ENCODE peak calls at places on chromosomes 7 and 10, in ten cellular contexts. Y is NCI-H1694; E is A549; U is testis; T is H54; X is NCI-H2081; S is T1000; F is stimulated activated CD4-positive, alpha-beta T cell treated with anti-CD3 and anti-CD28 coated beads, Interleukin-2, amount 100 ng/mL, for 48 hours; P is MV-4-11; W is aorta. H is an unnamed sample.

GRCh38 chr10:61452655-61453641 is at the start of gene TMEM26:
- DNase-seq in Y (no peak), E (peak), U (peak), T (no peak), X (no peak), S (no peak), F (no peak), P (no peak), W (peak), H (peak)

GRCh38 chr10:46254007-46254383 is 32.8 kb upstream of the ANTXRL start:
- DNase-seq in Y (no peak), E (no peak), U (no peak), T (no peak), X (no peak), S (no peak), F (no peak), P (no peak), W (no peak), H (no peak)

GRCh38 chr7:253491-254336 is 36.3 kb upstream of the FOXL3 start:
- DNase-seq in Y (no peak), E (no peak), U (no peak), T (no peak), X (no peak), S (no peak), F (no peak), P (no peak), W (peak), H (no peak)

GRCh38 chr10:107834706-107835105 is 670.2 kb upstream of the SORCS1 start:
- DNase-seq in Y (no peak), E (no peak), U (no peak), T (no peak), X (no peak), S (no peak), F (no peak), P (no peak), W (no peak), H (no peak)

GRCh38 chr7:116142850-116143249 is 67.5 kb upstream of the TES start:
- DNase-seq in Y (no peak), E (no peak), U (no peak), T (no peak), X (no peak), S (no peak), F (no peak), P (no peak), W (no peak), H (no peak)

GRCh38 chr10:74067373-74068370 is 69.8 kb downstream of the VCL start:
- DNase-seq in Y (no peak), E (no peak), U (no peak), T (no peak), X (peak), S (no peak), F (no peak), P (no peak), W (no peak), H (no peak)

GRCh38 chr7:47631711-47632110 is 49.8 kb upstream of the TNS3 start:
- DNase-seq in Y (no peak), E (no peak), U (no peak), T (no peak), X (no peak), S (no peak), F (no peak), P (no peak), W (no peak), H (no peak)

GRCh38 chr10:131081386-131081785 is 230.1 kb downstream of the TCERG1L start:
- DNase-seq in Y (no peak), E (no peak), U (peak), T (no peak), X (no peak), S (no peak), F (no peak), P (no peak), W (no peak), H (no peak)

GRCh38 chr7:8638076-8638475 is 204.7 kb downstream of the NXPH1 start:
- DNase-seq in Y (peak), E (no peak), U (no peak), T (no peak), X (peak), S (no peak), F (no peak), P (no peak), W (no peak), H (no peak)

GRCh38 chr10:131420867-131421266 is 109.3 kb upstream of the TCERG1L start:
- DNase-seq in Y (no peak), E (no peak), U (no peak), T (no peak), X (no peak), S (no peak), F (no peak), P (no peak), W (no peak), H (no peak)